ENCODE peak calls at places on chromosomes 4 and X, in six cellular contexts. P is body of pancreas, E is fibroblast of lung, B is HEK293T, Q is NCI-H1092, K is BE2C. W is an unnamed sample.

GRCh38 chr4:73897380-73898136 is 28.4 kb downstream of the CXCL1 start:
- DNase-seq in B (no peak), K (no peak), E (peak), P (no peak), Q (no peak), W (no peak)

GRCh38 chrX:22300130-22300529 is 27.4 kb downstream of the CBLL2 start:
- DNase-seq in E (peak), K (peak), P (peak), B (peak), Q (peak), W (no peak)

GRCh38 chrX:63513825-63514574 is 162.9 kb upstream of the SPIN4 start:
- DNase-seq in E (peak), K (no peak), P (peak), B (no peak), Q (no peak), W (no peak)

GRCh38 chr4:182593864-182594263 is 323.3 kb downstream of the DCTD start:
- DNase-seq in E (no peak), P (no peak), K (no peak), B (no peak), Q (no peak), W (no peak)

GRCh38 chrX:154439841-154440240 is 2.9 kb downstream of the GDI1 start:
- DNase-seq in B (no peak), E (no peak), P (no peak), K (no peak), Q (no peak), W (no peak)

GRCh38 chr4:56907489-56908205 is at the start of gene REST:
- DNase-seq in K (peak), Q (no peak), E (peak), P (peak), B (peak), W (peak)

GRCh38 chr4:54092405-54092759 is 7.6 kb upstream of the GSX2 start:
- DNase-seq in K (no peak), B (no peak), P (no peak), E (no peak), Q (no peak), W (no peak)

GRCh38 chr4:108359130-108359709 is 190.5 kb upstream of the LEF1 start:
- DNase-seq in E (no peak), Q (no peak), B (no peak), K (no peak), P (no peak), W (no peak)

GRCh38 chr4:165364452-165365080 is 14.2 kb upstream of the CPE start:
- DNase-seq in Q (no peak), E (peak), B (no peak), K (no peak), P (no peak), W (no peak)

W was measured in anterior cingulate cortex.